ENCODE peak calls at places on chromosome 2, in seven cellular contexts. One of them, this sample, is unnamed.

GRCh38 chr2:171330155-171330956 is 103.4 kb downstream of the METTL8 start:
- DNase-seq in HepG2: no peak
- DNase-seq in H1: no peak
- DNase-seq in K562: no peak
- DNase-seq in A549: no peak
- DNase-seq in GM12878: no peak
- DNase-seq in IMR-90: no peak
- DNase-seq in this sample: no peak

GRCh38 chr2:39666489-39667141 is 898 bp downstream of the TMEM178A start:
- DNase-seq in H1: no peak
- DNase-seq in IMR-90: no peak
- DNase-seq in GM12878: no peak
- DNase-seq in K562: no peak
- DNase-seq in A549: peak; percentile 26
- DNase-seq in HepG2: no peak
- DNase-seq in this sample: peak; percentile 62

GRCh38 chr2:64975232-64975791 is 13.9 kb upstream of the SLC1A4 start:
- DNase-seq in GM12878: no peak
- DNase-seq in A549: peak; percentile 66
- DNase-seq in H1: no peak
- DNase-seq in HepG2: peak; percentile 88
- DNase-seq in IMR-90: peak; percentile 84
- DNase-seq in K562: no peak
- DNase-seq in this sample: no peak

GRCh38 chr2:106124126-106124756 is 69.9 kb downstream of the UXS1 start:
- DNase-seq in IMR-90: no peak
- DNase-seq in GM12878: no peak
- DNase-seq in HepG2: peak; percentile 55
- DNase-seq in K562: no peak
- DNase-seq in A549: no peak
- DNase-seq in H1: no peak
- DNase-seq in this sample: no peak

GRCh38 chr2:124193706-124194105 is 168.6 kb downstream of the CNTNAP5 start:
- DNase-seq in A549: no peak
- DNase-seq in IMR-90: no peak
- DNase-seq in HepG2: no peak
- DNase-seq in GM12878: no peak
- DNase-seq in K562: no peak
- DNase-seq in H1: no peak
- DNase-seq in this sample: no peak

GRCh38 chr2:121178730-121179129 is 106.3 kb downstream of the TFCP2L1 start:
- DNase-seq in H1: no peak
- DNase-seq in GM12878: no peak
- DNase-seq in IMR-90: no peak
- DNase-seq in A549: no peak
- DNase-seq in K562: no peak
- DNase-seq in HepG2: no peak
- DNase-seq in this sample: no peak

GRCh38 chr2:143259368-143259958 is 130.2 kb downstream of the ARHGAP15 start:
- DNase-seq in GM12878: peak; percentile 36
- DNase-seq in HepG2: peak; percentile 63
- DNase-seq in A549: peak; percentile 13
- DNase-seq in K562: peak; percentile 26
- DNase-seq in H1: peak; percentile 39
- DNase-seq in IMR-90: peak; percentile 73
- DNase-seq in this sample: peak; percentile 37

GRCh38 chr2:200453853-200454524 is 55.9 kb downstream of the KCTD18 start:
- DNase-seq in H1: no peak
- DNase-seq in HepG2: no peak
- DNase-seq in GM12878: no peak
- DNase-seq in IMR-90: no peak
- DNase-seq in K562: no peak
- DNase-seq in A549: no peak
- DNase-seq in this sample: no peak

GRCh38 chr2:191265311-191266170 is 20.3 kb downstream of the MYO1B start:
- DNase-seq in GM12878: no peak
- DNase-seq in A549: no peak
- DNase-seq in H1: no peak
- DNase-seq in IMR-90: peak; percentile 70
- DNase-seq in HepG2: no peak
- DNase-seq in K562: no peak
- DNase-seq in this sample: no peak

GRCh38 chr2:239824051-239824694 is 201.0 kb downstream of the NDUFA10 start:
- DNase-seq in A549: peak; percentile 19
- DNase-seq in GM12878: no peak
- DNase-seq in H1: peak; percentile 41
- DNase-seq in IMR-90: no peak
- DNase-seq in K562: peak; percentile 20
- DNase-seq in HepG2: peak; percentile 66
- DNase-seq in this sample: peak; percentile 11

GRCh38 chr2:40606862-40607261 is 155.0 kb upstream of the SLC8A1 start:
- DNase-seq in HepG2: no peak
- DNase-seq in A549: no peak
- DNase-seq in GM12878: no peak
- DNase-seq in K562: no peak
- DNase-seq in IMR-90: peak; percentile 5
- DNase-seq in H1: no peak
- DNase-seq in this sample: no peak

GRCh38 chr2:191263050-191263449 is 17.8 kb downstream of the MYO1B start:
- DNase-seq in H1: no peak
- DNase-seq in A549: no peak
- DNase-seq in HepG2: peak; percentile 50
- DNase-seq in IMR-90: no peak
- DNase-seq in GM12878: no peak
- DNase-seq in K562: no peak
- DNase-seq in this sample: peak; percentile 17

GRCh38 chr2:212066546-212066945 is 472.1 kb downstream of the ERBB4 start:
- DNase-seq in IMR-90: no peak
- DNase-seq in H1: no peak
- DNase-seq in HepG2: no peak
- DNase-seq in GM12878: no peak
- DNase-seq in A549: no peak
- DNase-seq in K562: no peak
- DNase-seq in this sample: no peak

GRCh38 chr2:71923887-71924533 is 223.7 kb downstream of the CYP26B1 start:
- DNase-seq in HepG2: peak; percentile 76
- DNase-seq in IMR-90: peak; percentile 65
- DNase-seq in H1: peak; percentile 72
- DNase-seq in A549: peak; percentile 77
- DNase-seq in GM12878: peak; percentile 2
- DNase-seq in K562: peak; percentile 72
- DNase-seq in this sample: peak; percentile 73

GRCh38 chr2:233846387-233847247 is 7.7 kb downstream of the HJURP start:
- DNase-seq in IMR-90: no peak
- DNase-seq in H1: no peak
- DNase-seq in HepG2: no peak
- DNase-seq in GM12878: no peak
- DNase-seq in A549: no peak
- DNase-seq in K562: no peak
- DNase-seq in this sample: peak; percentile 48

GRCh38 chr2:46275995-46276394 is 21.2 kb upstream of the EPAS1 start:
- DNase-seq in K562: no peak
- DNase-seq in A549: no peak
- DNase-seq in H1: no peak
- DNase-seq in IMR-90: no peak
- DNase-seq in HepG2: no peak
- DNase-seq in GM12878: no peak
- DNase-seq in this sample: no peak

GRCh38 chr2:222916229-222917197 is 55.7 kb downstream of the ACSL3 start:
- DNase-seq in HepG2: no peak
- DNase-seq in K562: no peak
- DNase-seq in A549: no peak
- DNase-seq in H1: no peak
- DNase-seq in GM12878: no peak
- DNase-seq in IMR-90: no peak
- DNase-seq in this sample: no peak

GRCh38 chr2:16280081-16280480 is 339.7 kb downstream of the MYCN start:
- DNase-seq in H1: no peak
- DNase-seq in GM12878: no peak
- DNase-seq in HepG2: no peak
- DNase-seq in IMR-90: no peak
- DNase-seq in A549: no peak
- DNase-seq in K562: no peak
- DNase-seq in this sample: no peak

GRCh38 chr2:54529935-54530334 is 73.8 kb downstream of the SPTBN1 start:
- DNase-seq in K562: no peak
- DNase-seq in A549: no peak
- DNase-seq in H1: no peak
- DNase-seq in IMR-90: no peak
- DNase-seq in HepG2: no peak
- DNase-seq in GM12878: no peak
- DNase-seq in this sample: no peak

GRCh38 chr2:235041918-235042575 is 90.2 kb downstream of the SH3BP4 start:
- DNase-seq in GM12878: no peak
- DNase-seq in K562: no peak
- DNase-seq in A549: no peak
- DNase-seq in IMR-90: no peak
- DNase-seq in HepG2: no peak
- DNase-seq in H1: no peak
- DNase-seq in this sample: no peak

GRCh38 chr2:235042576-235043515 is 91.0 kb downstream of the SH3BP4 start:
- DNase-seq in H1: no peak
- DNase-seq in GM12878: no peak
- DNase-seq in IMR-90: no peak
- DNase-seq in HepG2: no peak
- DNase-seq in K562: no peak
- DNase-seq in A549: no peak
- DNase-seq in this sample: no peak

GRCh38 chr2:235044501-235045271 is 92.9 kb downstream of the SH3BP4 start:
- DNase-seq in K562: no peak
- DNase-seq in IMR-90: no peak
- DNase-seq in HepG2: no peak
- DNase-seq in H1: no peak
- DNase-seq in A549: no peak
- DNase-seq in GM12878: no peak
- DNase-seq in this sample: no peak

GRCh38 chr2:235045336-235045972 is 93.6 kb downstream of the SH3BP4 start:
- DNase-seq in HepG2: no peak
- DNase-seq in K562: no peak
- DNase-seq in GM12878: peak; percentile 24
- DNase-seq in H1: no peak
- DNase-seq in IMR-90: no peak
- DNase-seq in A549: no peak
- DNase-seq in this sample: no peak

DNA sequence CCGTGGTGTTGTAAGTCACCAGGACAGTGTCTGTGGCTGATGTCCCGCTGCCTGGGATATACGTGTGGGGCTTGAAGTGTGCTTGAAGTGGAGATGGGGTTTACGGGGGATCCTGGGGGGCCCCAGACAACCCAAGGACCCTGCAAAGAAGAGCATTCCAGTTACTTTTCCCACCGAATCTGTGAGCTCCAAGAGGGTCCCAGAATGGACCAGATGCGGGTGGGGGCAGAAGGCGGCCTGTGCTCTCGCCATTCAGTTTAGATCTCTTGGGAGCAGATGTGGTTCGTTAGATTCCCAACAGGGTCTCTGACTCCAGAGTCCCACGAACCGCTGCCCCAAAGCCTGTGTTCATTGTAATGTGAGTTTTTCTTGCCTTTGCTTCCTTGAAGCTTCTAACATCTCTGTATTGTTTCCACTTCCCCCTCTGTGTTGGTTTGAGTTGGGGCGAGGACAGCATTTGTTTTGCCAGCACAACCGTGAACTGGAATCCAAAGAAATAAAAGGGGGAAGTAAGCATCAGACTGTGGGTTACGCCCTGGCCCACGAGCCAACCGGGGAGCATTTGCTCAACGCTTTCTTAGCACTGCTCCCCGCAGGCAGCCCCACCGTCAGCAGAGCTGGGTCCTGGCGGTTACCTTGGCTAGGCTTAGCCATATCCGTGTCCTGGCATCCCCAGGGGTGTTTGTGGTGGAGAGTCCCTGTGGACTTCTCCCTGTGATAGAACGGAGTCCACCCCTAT is 92.1 kb downstream of the SH3BP4 start:
- DNase-seq in H1: no peak
- DNase-seq in GM12878: no peak
- DNase-seq in K562: no peak
- DNase-seq in A549: no peak
- DNase-seq in HepG2: no peak
- DNase-seq in IMR-90: no peak
- DNase-seq in this sample: no peak
- TF ChIP-seq RFX5 in H1: no peak
- TF ChIP-seq RFX5 in GM12878: no peak
- TF ChIP-seq RFX5 in K562: no peak
- TF ChIP-seq RFX5 in A549: no peak
- TF ChIP-seq RFX5 in HepG2: no peak
- TF ChIP-seq RFX5 in IMR-90: no peak
- TF ChIP-seq RFX5 in this sample: no peak

GRCh38 chr2:96556441-96557330 is 20.1 kb downstream of the ARID5A start:
- DNase-seq in HepG2: peak; percentile 99
- DNase-seq in K562: peak; percentile 34
- DNase-seq in A549: peak; percentile 95
- DNase-seq in GM12878: no peak
- DNase-seq in IMR-90: peak; percentile 87
- DNase-seq in H1: no peak
- DNase-seq in this sample: peak; percentile 12
- TF ChIP-seq RFX5 in HepG2: peak; percentile 36
- TF ChIP-seq RFX5 in K562: no peak
- TF ChIP-seq RFX5 in A549: no peak
- TF ChIP-seq RFX5 in GM12878: no peak
- TF ChIP-seq RFX5 in IMR-90: no peak
- TF ChIP-seq RFX5 in H1: no peak
- TF ChIP-seq RFX5 in this sample: no peak

GRCh38 chr2:163264376-163264775 is 425.8 kb upstream of the KCNH7 start:
- DNase-seq in HepG2: no peak
- DNase-seq in H1: no peak
- DNase-seq in GM12878: no peak
- DNase-seq in A549: no peak
- DNase-seq in IMR-90: peak; percentile 15
- DNase-seq in K562: no peak
- DNase-seq in this sample: no peak
- TF ChIP-seq RFX5 in HepG2: no peak
- TF ChIP-seq RFX5 in H1: no peak
- TF ChIP-seq RFX5 in GM12878: no peak
- TF ChIP-seq RFX5 in A549: no peak
- TF ChIP-seq RFX5 in IMR-90: no peak
- TF ChIP-seq RFX5 in K562: no peak
- TF ChIP-seq RFX5 in this sample: no peak

GRCh38 chr2:187360286-187360685 is 87.8 kb downstream of the CALCRL start:
- DNase-seq in H1: no peak
- DNase-seq in GM12878: no peak
- DNase-seq in A549: no peak
- DNase-seq in HepG2: no peak
- DNase-seq in K562: no peak
- DNase-seq in IMR-90: no peak
- DNase-seq in this sample: no peak

GRCh38 chr2:187354653-187355052 is 93.4 kb downstream of the CALCRL start:
- DNase-seq in K562: no peak
- DNase-seq in HepG2: no peak
- DNase-seq in GM12878: no peak
- DNase-seq in A549: no peak
- DNase-seq in IMR-90: no peak
- DNase-seq in H1: no peak
- DNase-seq in this sample: no peak

DNA sequence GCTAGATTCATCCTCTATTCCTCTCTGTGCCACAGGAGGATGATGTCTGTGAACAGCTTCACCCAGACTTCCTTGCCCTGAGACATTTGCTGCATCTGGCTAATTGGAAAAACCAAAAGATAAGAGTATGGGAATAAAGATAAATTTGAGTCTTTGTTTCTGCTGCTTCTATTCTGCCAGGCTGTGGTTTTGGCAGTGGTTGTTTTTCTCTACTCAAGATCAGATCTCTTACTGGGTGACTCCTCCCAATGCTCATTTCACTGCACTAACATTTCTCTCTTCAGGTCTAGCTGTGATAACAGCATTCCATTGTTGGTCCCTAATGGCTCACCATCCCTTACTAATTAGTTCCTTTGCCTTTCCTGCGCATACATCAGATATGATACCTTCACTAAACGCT is 89.5 kb downstream of the CALCRL start:
- DNase-seq in HepG2: no peak
- DNase-seq in A549: no peak
- DNase-seq in GM12878: no peak
- DNase-seq in H1: no peak
- DNase-seq in K562: no peak
- DNase-seq in IMR-90: no peak
- DNase-seq in this sample: peak; percentile 48
- TF ChIP-seq RFX5 in HepG2: no peak
- TF ChIP-seq RFX5 in A549: no peak
- TF ChIP-seq RFX5 in GM12878: no peak
- TF ChIP-seq RFX5 in H1: no peak
- TF ChIP-seq RFX5 in K562: no peak
- TF ChIP-seq RFX5 in IMR-90: no peak
- TF ChIP-seq RFX5 in this sample: no peak

This sample was measured in SK-N-SH.